ENCODE peak calls at places on chromosomes 2 and 18, in four cellular contexts. X is endothelial cell; U is CD8-positive, alpha-beta T cell; D is activated CD4-positive, alpha-beta T cell treated with anti-CD3 and anti-CD28 coated beads, Interleukin-2, amount 50 U/mL, for 1 hour. Z is an unnamed sample.

GRCh38 chr2:3463156-3463835 is 56.0 kb downstream of the ADI1 start:
- DNase-seq in X (no peak), U (no peak), D (no peak), Z (no peak)

GRCh38 chr2:109185338-109185737 is 56.3 kb downstream of the SH3RF3 start:
- DNase-seq in X (no peak), U (no peak), D (no peak), Z (no peak)

GRCh38 chr2:136653836-136654235 is 111.5 kb upstream of the THSD7B start:
- DNase-seq in X (no peak), U (no peak), D (no peak), Z (no peak)

GRCh38 chr2:237806334-237806733 is 7.8 kb downstream of the RBM44 start:
- DNase-seq in X (no peak), U (no peak), D (no peak), Z (no peak)

GRCh38 chr2:160647967-160648685 is 154.5 kb upstream of the RBMS1 start:
- DNase-seq in X (no peak), U (no peak), D (no peak), Z (no peak)

GRCh38 chr2:168525020-168525419 is 68.9 kb downstream of the CERS6 start:
- DNase-seq in X (no peak), U (no peak), D (no peak), Z (no peak)

GRCh38 chr18:47953471-47953931 is 23.0 kb upstream of the SMAD2 start:
- DNase-seq in X (no peak), U (no peak), D (no peak), Z (peak)

GRCh38 chr2:46826898-46827245 is 88.7 kb downstream of the MCFD2 start:
- DNase-seq in X (no peak), U (no peak), D (no peak), Z (no peak)

GRCh38 chr2:36731941-36732700 is 35.6 kb downstream of the VIT start:
- DNase-seq in X (no peak), U (no peak), D (no peak), Z (no peak)

GRCh38 chr18:48295586-48296311 is 113.4 kb downstream of the ZBTB7C start:
- DNase-seq in X (peak), U (no peak), D (no peak), Z (peak)

GRCh38 chr2:120878970-120879369 is 143.3 kb downstream of the GLI2 start:
- DNase-seq in X (no peak), U (no peak), D (no peak), Z (no peak)

GRCh38 chr2:108960006-108960405 is 29.0 kb downstream of the EDAR start:
- DNase-seq in X (no peak), U (no peak), D (no peak), Z (no peak)

GRCh38 chr2:74197049-74197448 is 1.4 kb upstream of the MTHFD2 start:
- DNase-seq in X (no peak), U (no peak), D (no peak), Z (no peak)

GRCh38 chr2:95277246-95277906 is 3.1 kb downstream of the PROM2 start:
- DNase-seq in X (no peak), U (no peak), D (no peak), Z (peak)

Z was measured in WERI-Rb-1.